ENCODE peak calls at places on chromosomes 11 and 22, in six cellular contexts. X, H, R, N, J and B are unnamed samples.

GRCh38 chr11:126718319-126718718 is 282.3 kb downstream of the KIRREL3 start:
- DNase-seq in X (no peak), H (no peak), R (no peak), N (no peak), J (no peak), B (no peak)

GRCh38 chr22:28802595-28803087 is 2.3 kb upstream of the XBP1 start:
- DNase-seq in X (peak), H (no peak), R (no peak), N (no peak), J (no peak), B (no peak)

GRCh38 chr11:35126879-35127576 is 11.9 kb upstream of the CD44 start:
- DNase-seq in X (no peak), H (no peak), R (no peak), N (no peak), J (no peak), B (no peak)

GRCh38 chr22:49021926-49022815 is 805.5 kb downstream of the BRD1 start:
- DNase-seq in X (no peak), H (no peak), R (no peak), N (no peak), J (no peak), B (no peak)

GRCh38 chr11:21105196-21105917 is 436.0 kb downstream of the NELL1 start:
- DNase-seq in X (no peak), H (peak), R (no peak), N (no peak), J (no peak), B (no peak)

GRCh38 chr22:30273196-30273595 is 6.5 kb upstream of the OSM start:
- DNase-seq in X (no peak), H (no peak), R (no peak), N (no peak), J (no peak), B (no peak)

GRCh38 chr11:42175203-42175602 is 715.8 kb upstream of the LRRC4C start:
- DNase-seq in X (no peak), H (no peak), R (no peak), N (no peak), J (peak), B (peak)

GRCh38 chr22:43616645-43617044 is 195.5 kb downstream of the EFCAB6 start:
- DNase-seq in X (no peak), H (no peak), R (no peak), N (no peak), J (no peak), B (no peak)

GRCh38 chr22:31122532-31123291 is at the start of gene INPP5J:
- DNase-seq in X (no peak), H (peak), R (peak), N (peak), J (peak), B (peak)

GRCh38 chr11:126879516-126879915 is 121.1 kb downstream of the KIRREL3 start:
- DNase-seq in X (no peak), H (no peak), R (no peak), N (no peak), J (no peak), B (no peak)

GRCh38 chr11:47104337-47104950 is 72.2 kb downstream of the ARFGAP2 start:
- DNase-seq in X (no peak), H (peak), R (peak), N (peak), J (no peak), B (peak)

GRCh38 chr11:121591405-121592033 is 138.8 kb upstream of the SORL1-AS1 start:
- DNase-seq in X (peak), H (peak), R (peak), N (peak), J (peak), B (peak)

GRCh38 chr22:33328789-33329296 is 270.7 kb upstream of the SYN3 start:
- DNase-seq in X (no peak), H (no peak), R (peak), N (peak), J (peak), B (peak)

GRCh38 chr11:128904872-128905344 is 13.8 kb downstream of the KCNJ5 start:
- DNase-seq in X (no peak), H (peak), R (peak), N (peak), J (peak), B (peak)

GRCh38 chr22:48488611-48489456 is 1338.8 kb downstream of the BRD1 start:
- DNase-seq in X (peak), H (peak), R (no peak), N (no peak), J (no peak), B (no peak)

GRCh38 chr11:75151346-75152047 is 590 bp downstream of the SLCO2B1 start:
- DNase-seq in X (no peak), H (no peak), R (no peak), N (no peak), J (no peak), B (no peak)

GRCh38 chr22:27108425-27109114 is 451.2 kb downstream of the MIAT start:
- DNase-seq in X (no peak), H (no peak), R (no peak), N (no peak), J (no peak), B (peak)

GRCh38 chr11:96310236-96310635 is 32.8 kb downstream of the MAML2 start:
- DNase-seq in X (no peak), H (no peak), R (no peak), N (no peak), J (no peak), B (no peak)

GRCh38 chr22:44995282-44995597 is 14.6 kb downstream of the PHF21B start:
- DNase-seq in X (no peak), H (no peak), R (no peak), N (no peak), J (no peak), B (no peak)

GRCh38 chr11:112343368-112344039 is 82.8 kb upstream of the PLET1 start:
- DNase-seq in X (no peak), H (no peak), R (no peak), N (peak), J (no peak), B (no peak)

GRCh38 chr11:1358286-1358685 is 31.4 kb upstream of the BRSK2 start:
- DNase-seq in X (no peak), H (no peak), R (no peak), N (no peak), J (no peak), B (no peak)

GRCh38 chr22:44588348-44588747 is 90.3 kb upstream of the RTL6 start:
- DNase-seq in X (no peak), H (no peak), R (no peak), N (no peak), J (no peak), B (no peak)

GRCh38 chr11:117807482-117808272 is 10.7 kb upstream of the DSCAML1 start:
- DNase-seq in X (peak), H (peak), R (peak), N (peak), J (no peak), B (no peak)

GRCh38 chr11:77813256-77813655 is 7.3 kb downstream of the RSF1 start:
- DNase-seq in X (no peak), H (no peak), R (no peak), N (no peak), J (no peak), B (peak)

GRCh38 chr11:47986742-47987141 is 6.4 kb downstream of the PTPRJ start:
- DNase-seq in X (no peak), H (no peak), R (peak), N (no peak), J (peak), B (no peak)

GRCh38 chr22:46602025-46602424 is 18.2 kb upstream of the GRAMD4 start:
- DNase-seq in X (no peak), H (no peak), R (no peak), N (no peak), J (no peak), B (no peak)

GRCh38 chr11:65777241-65777640 is 3.5 kb downstream of the AP5B1 start:
- DNase-seq in X (no peak), H (no peak), R (no peak), N (no peak), J (no peak), B (no peak)

GRCh38 chr22:35437038-35437437 is 37.1 kb downstream of the MCM5 start:
- DNase-seq in X (no peak), H (peak), R (peak), N (no peak), J (no peak), B (no peak)

GRCh38 chr22:46515208-46516111 is 22.0 kb downstream of the CELSR1 start:
- DNase-seq in X (no peak), H (no peak), R (peak), N (peak), J (peak), B (peak)

GRCh38 chr22:41831383-41831782 is 1.5 kb upstream of the SREBF2 start:
- DNase-seq in X (peak), H (no peak), R (no peak), N (peak), J (no peak), B (no peak)

GRCh38 chr22:41830174-41830573 is 2.7 kb upstream of the SREBF2 start:
- DNase-seq in X (no peak), H (peak), R (no peak), N (no peak), J (no peak), B (no peak)

GRCh38 chr22:41833369-41834004 is 582 bp downstream of the SREBF2 start:
- DNase-seq in X (peak), H (no peak), R (peak), N (peak), J (peak), B (no peak)

GRCh38 chr22:41832553-41833368 is at the start of gene SREBF2:
- DNase-seq in X (peak), H (peak), R (peak), N (peak), J (peak), B (peak)

DNA sequence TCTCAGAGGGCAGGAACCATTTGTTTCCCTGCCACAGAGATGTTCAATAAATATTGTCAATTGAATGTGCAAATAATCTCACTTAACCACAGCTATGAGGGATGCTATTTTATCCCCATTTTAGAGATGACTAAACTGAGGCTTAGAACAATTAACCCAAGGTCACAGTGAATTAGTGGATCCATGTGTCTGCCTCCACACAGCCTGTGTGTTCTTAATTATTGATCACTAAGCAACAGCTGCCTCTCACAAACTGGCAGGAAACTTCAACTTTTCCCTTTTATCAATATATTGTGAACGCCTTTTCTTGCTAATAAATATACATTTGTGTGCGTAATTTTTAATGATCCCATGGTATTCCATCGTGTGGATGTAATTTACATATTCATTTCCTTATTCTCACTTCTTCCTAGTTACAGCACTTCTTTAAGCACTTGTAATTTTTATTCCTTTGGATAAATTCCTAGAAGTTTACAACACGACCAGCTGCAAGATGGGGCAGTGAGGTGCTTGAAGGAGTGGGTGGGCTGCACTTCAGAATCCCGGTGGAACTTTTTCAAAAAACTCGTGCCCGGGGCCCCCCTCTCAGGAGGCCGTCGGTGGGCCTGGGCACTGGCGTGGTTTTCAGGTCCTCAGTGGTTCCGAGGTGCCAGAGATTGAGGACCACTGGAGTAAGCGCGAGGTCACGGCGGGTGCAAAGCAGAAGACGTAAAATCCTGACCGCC is 915 bp upstream of the SREBF2 start:
- DNase-seq in X (peak), H (no peak), R (no peak), N (no peak), J (no peak), B (peak)
- H2AFZ ChIP-seq in X (peak), H (no peak), R (peak), N (peak), J (peak), B (peak)

GRCh38 chr11:130834886-130835285 is 81.4 kb downstream of the SNX19 start:
- DNase-seq in X (peak), H (no peak), R (no peak), N (peak), J (no peak), B (no peak)

GRCh38 chr11:130837194-130837593 is 79.1 kb downstream of the SNX19 start:
- DNase-seq in X (no peak), H (no peak), R (no peak), N (no peak), J (no peak), B (no peak)

GRCh38 chr11:130840683-130841082 is 75.6 kb downstream of the SNX19 start:
- DNase-seq in X (no peak), H (no peak), R (no peak), N (no peak), J (no peak), B (no peak)

GRCh38 chr11:130839950-130840666 is 76.2 kb downstream of the SNX19 start:
- DNase-seq in X (peak), H (no peak), R (no peak), N (peak), J (no peak), B (no peak)
- H2AFZ ChIP-seq in X (peak), H (no peak), R (no peak), N (no peak), J (peak), B (no peak)

DNA sequence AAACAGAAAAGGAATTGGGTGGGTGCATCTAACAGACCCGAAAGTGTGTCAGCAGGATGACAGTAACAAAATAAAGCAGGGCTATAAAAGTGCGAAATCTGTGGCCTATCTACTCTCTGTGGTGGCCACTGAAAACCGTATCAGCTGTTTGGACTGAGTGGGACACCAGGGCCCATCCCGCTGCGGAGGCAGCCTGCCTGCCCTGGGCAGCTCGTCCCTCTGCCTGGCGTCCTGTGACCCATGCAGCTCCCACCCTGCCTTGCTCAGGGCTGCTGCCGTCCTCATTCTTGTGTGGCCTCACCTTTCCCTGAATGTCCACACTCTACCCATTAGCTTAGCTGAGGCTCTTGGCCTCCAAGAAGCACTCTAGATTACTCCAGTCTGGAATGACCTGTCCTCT is 30.4 kb downstream of the CARS1 start:
- DNase-seq in X (no peak), H (no peak), R (no peak), N (no peak), J (no peak), B (no peak)
- H2AFZ ChIP-seq in X (no peak), H (no peak), R (no peak), N (no peak), J (no peak), B (no peak)

GRCh38 chr11:45409587-45409986 is 123.4 kb upstream of the SYT13 start:
- DNase-seq in X (no peak), H (no peak), R (no peak), N (peak), J (no peak), B (no peak)

GRCh38 chr11:45412033-45412432 is 125.9 kb upstream of the SYT13 start:
- DNase-seq in X (no peak), H (peak), R (no peak), N (peak), J (no peak), B (no peak)

GRCh38 chr11:45410391-45411215 is 124.5 kb upstream of the SYT13 start:
- DNase-seq in X (no peak), H (peak), R (no peak), N (no peak), J (no peak), B (no peak)

GRCh38 chr11:45412521-45412920 is 126.4 kb upstream of the SYT13 start:
- DNase-seq in X (no peak), H (no peak), R (no peak), N (no peak), J (no peak), B (no peak)

DNA sequence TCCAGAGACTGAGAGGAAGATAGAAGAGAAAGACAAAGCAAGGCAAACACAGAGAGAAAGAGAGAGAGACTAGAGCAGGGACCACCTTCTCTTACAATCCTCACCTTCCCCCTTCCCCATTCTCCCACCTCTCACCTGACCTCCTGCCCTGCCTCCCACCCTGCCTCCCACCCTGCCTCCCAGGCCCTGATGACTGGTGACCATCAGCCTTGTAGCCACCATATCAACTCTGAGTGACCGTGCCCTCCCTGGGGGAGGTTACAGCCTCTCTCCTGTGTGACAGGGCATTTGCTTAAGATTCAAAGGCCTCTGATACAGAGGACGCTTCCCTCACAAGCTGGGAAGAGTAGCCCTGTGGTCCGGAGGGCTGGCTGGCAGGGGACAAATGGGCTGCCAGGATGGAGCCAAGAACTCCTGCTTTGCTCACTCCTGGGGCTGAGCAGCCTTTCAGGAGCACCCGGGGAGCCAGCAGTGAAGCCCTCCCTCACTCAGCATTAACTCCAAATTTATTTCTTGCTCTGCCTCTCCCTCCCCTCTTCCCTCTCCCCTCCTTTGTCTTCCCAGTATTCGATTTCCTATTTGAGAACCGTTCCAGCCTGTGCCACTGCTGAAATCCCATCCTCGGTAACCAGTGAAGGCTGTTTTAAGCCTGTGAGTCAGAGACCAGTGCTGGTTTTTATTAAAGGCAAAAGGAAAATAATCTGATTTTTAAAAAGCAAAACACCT is 125.2 kb upstream of the SYT13 start:
- DNase-seq in X (no peak), H (peak), R (no peak), N (peak), J (no peak), B (no peak)
- H2AFZ ChIP-seq in X (no peak), H (no peak), R (no peak), N (peak), J (no peak), B (peak)

GRCh38 chr11:119339581-119340334 is 925 bp downstream of the C1QTNF5 start:
- DNase-seq in X (no peak), H (peak), R (peak), N (peak), J (no peak), B (no peak)

GRCh38 chr11:119342023-119342300 is 1.3 kb upstream of the C1QTNF5 start:
- DNase-seq in X (no peak), H (no peak), R (no peak), N (no peak), J (no peak), B (no peak)

GRCh38 chr11:119340335-119341221 is at the start of gene C1QTNF5:
- DNase-seq in X (no peak), H (peak), R (no peak), N (peak), J (no peak), B (peak)

GRCh38 chr11:119342362-119343130 is 1.9 kb upstream of the C1QTNF5 start:
- DNase-seq in X (no peak), H (peak), R (no peak), N (no peak), J (no peak), B (no peak)

GRCh38 chr11:119341222-119342022 is 739 bp upstream of the C1QTNF5 start:
- DNase-seq in X (no peak), H (peak), R (no peak), N (no peak), J (no peak), B (no peak)
- H2AFZ ChIP-seq in X (no peak), H (no peak), R (no peak), N (no peak), J (no peak), B (no peak)

GRCh38 chr11:124535552-124536232 is 7.8 kb downstream of the OR8B12 start:
- DNase-seq in X (no peak), H (no peak), R (no peak), N (peak), J (no peak), B (no peak)
- H2AFZ ChIP-seq in X (no peak), H (no peak), R (no peak), N (no peak), J (no peak), B (no peak)